ENCODE peak calls at places on chromosomes 16 and 17, in ten cellular contexts. Q is IMR-90, D is GM12878, L is GM23248, B is neural progenitor cell, R is GM23338, A is PC-9, E is neuronal stem cell, F is A549, W is H1. N is an unnamed sample.

GRCh38 chr16:70634861-70635260 is 11.5 kb upstream of the IL34 start:
- DNase-seq in E (no peak), A (no peak), L (peak), Q (peak), W (no peak), D (no peak), F (no peak), R (no peak), B (no peak), N (no peak)

GRCh38 chr16:27347930-27348685 is 34.3 kb downstream of the IL4R start:
- DNase-seq in W (no peak), L (no peak), A (peak), B (no peak), E (no peak), F (no peak), R (no peak), D (no peak), Q (no peak), N (peak)

GRCh38 chr16:88611220-88611821 is 27.1 kb upstream of the IL17C start:
- DNase-seq in D (no peak), R (peak), A (no peak), E (peak), B (peak), W (peak), F (no peak), Q (no peak), L (no peak), N (no peak)

GRCh38 chr17:27354051-27354490 is 60.2 kb downstream of the WSB1 start:
- DNase-seq in D (no peak), R (peak), A (no peak), Q (no peak), E (no peak), L (no peak), W (no peak), B (no peak), F (no peak), N (no peak)

GRCh38 chr17:46964315-46965265 is 14.5 kb downstream of the RPRML start:
- DNase-seq in Q (peak), D (no peak), E (peak), A (no peak), B (peak), F (no peak), W (peak), L (peak), R (peak), N (no peak)

GRCh38 chr17:14745122-14745521 is 444.2 kb downstream of the HS3ST3B1 start:
- DNase-seq in F (no peak), L (peak), A (no peak), R (no peak), B (no peak), Q (peak), D (no peak), E (no peak), W (no peak), N (no peak)

GRCh38 chr16:54216268-54217187 is 70.1 kb downstream of the IRX3 start:
- DNase-seq in W (no peak), A (no peak), Q (no peak), L (peak), B (no peak), E (no peak), F (no peak), D (no peak), R (no peak), N (no peak)

GRCh38 chr16:23505180-23505665 is 5.1 kb downstream of the GGA2 start:
- DNase-seq in Q (no peak), A (no peak), E (no peak), B (peak), D (no peak), F (no peak), W (no peak), R (no peak), L (no peak), N (no peak)

GRCh38 chr17:83154311-83155127 is 75.1 kb downstream of the METRNL start:
- DNase-seq in B (no peak), L (no peak), F (no peak), R (no peak), D (no peak), E (no peak), Q (no peak), A (no peak), W (no peak), N (no peak)

GRCh38 chr16:68907297-68907999 is 64.1 kb downstream of the TANGO6 start:
- DNase-seq in Q (no peak), B (peak), E (no peak), A (no peak), F (no peak), L (no peak), R (peak), W (no peak), D (no peak), N (no peak)

GRCh38 chr16:65070831-65071230 is 51.0 kb downstream of the CDH11 start:
- DNase-seq in R (peak), L (peak), W (no peak), D (no peak), F (peak), A (no peak), B (no peak), Q (peak), E (peak), N (peak)

GRCh38 chr17:30160419-30161172 is 44.0 kb downstream of the NSRP1 start:
- DNase-seq in Q (peak), R (no peak), E (no peak), A (no peak), W (no peak), D (no peak), L (no peak), F (no peak), B (no peak), N (no peak)

GRCh38 chr16:70161350-70161749 is 12.2 kb upstream of the CLEC18C start:
- DNase-seq in W (no peak), D (no peak), Q (no peak), R (no peak), E (no peak), F (peak), L (no peak), A (no peak), B (no peak), N (no peak)

GRCh38 chr17:60284709-60285108 is 107.2 kb downstream of the USP32 start:
- DNase-seq in Q (no peak), A (no peak), F (no peak), W (no peak), L (no peak), R (no peak), B (no peak), D (no peak), E (no peak), N (no peak)

GRCh38 chr17:14409292-14409691 is 108.4 kb downstream of the HS3ST3B1 start:
- DNase-seq in R (no peak), W (no peak), F (no peak), A (no peak), D (no peak), Q (no peak), B (no peak), E (no peak), L (no peak), N (no peak)

GRCh38 chr16:54375056-54375455 is 88.5 kb upstream of the IRX3 start:
- DNase-seq in Q (no peak), E (peak), B (peak), W (no peak), R (no peak), F (no peak), A (no peak), L (no peak), D (no peak), N (no peak)

GRCh38 chr16:74852500-74852875 is 77.9 kb upstream of the FA2H start:
- DNase-seq in R (no peak), D (no peak), Q (no peak), F (no peak), E (no peak), W (no peak), B (no peak), L (no peak), A (no peak), N (no peak)

GRCh38 chr17:74919440-74920305 is 3.4 kb downstream of the USH1G start:
- DNase-seq in B (peak), D (no peak), W (peak), F (peak), E (no peak), Q (no peak), L (peak), A (no peak), R (peak), N (no peak)

GRCh38 chr17:71229036-71229435 is 891.8 kb upstream of the SOX9 start:
- DNase-seq in Q (peak), D (no peak), L (peak), B (no peak), W (no peak), F (no peak), R (no peak), E (no peak), A (no peak), N (no peak)

GRCh38 chr16:9091867-9092281 is 430 bp downstream of the HAPSTR1 start:
- DNase-seq in F (no peak), D (no peak), E (peak), B (no peak), Q (no peak), A (peak), L (peak), R (no peak), W (peak), N (no peak)

GRCh38 chr16:58639836-58640235 is 10.2 kb upstream of the CNOT1 start:
- DNase-seq in R (no peak), E (no peak), L (no peak), Q (no peak), W (no peak), A (no peak), B (no peak), F (no peak), D (no peak), N (no peak)

GRCh38 chr17:38874505-38875419 is 4.9 kb downstream of the LASP1 start:
- DNase-seq in Q (no peak), R (no peak), W (no peak), A (no peak), B (no peak), L (peak), D (no peak), E (no peak), F (no peak), N (no peak)

GRCh38 chr16:73092236-73092781 is 44.4 kb upstream of the ZFHX3 start:
- DNase-seq in R (no peak), F (no peak), D (no peak), W (no peak), L (no peak), A (no peak), E (no peak), Q (no peak), B (no peak), N (no peak)

GRCh38 chr17:72126575-72127486 is 6.0 kb downstream of the SOX9 start:
- DNase-seq in E (no peak), B (no peak), R (no peak), Q (peak), D (no peak), F (peak), A (peak), L (peak), W (no peak), N (peak)

GRCh38 chr17:63275968-63276349 is 170.1 kb downstream of the CYB561 start:
- DNase-seq in A (no peak), L (peak), B (no peak), D (no peak), Q (no peak), F (no peak), E (no peak), R (no peak), W (no peak), N (no peak)

GRCh38 chr17:30271102-30271501 is 20.6 kb downstream of the BLMH start:
- DNase-seq in E (no peak), D (no peak), Q (peak), B (no peak), A (no peak), R (no peak), F (no peak), L (peak), W (no peak), N (no peak)

GRCh38 chr17:54901230-54901847 is 687 bp downstream of the TOM1L1 start:
- DNase-seq in Q (peak), L (peak), R (peak), A (peak), B (no peak), F (peak), W (no peak), D (no peak), E (no peak), N (peak)

GRCh38 chr17:37060094-37060493 is 111.3 kb downstream of the AATF start:
- DNase-seq in A (no peak), L (no peak), E (no peak), R (no peak), B (no peak), Q (peak), W (no peak), D (no peak), F (no peak), N (no peak)

GRCh38 chr17:1186923-1187771 is 7.4 kb upstream of the ABR start:
- DNase-seq in F (peak), D (no peak), E (peak), L (peak), A (peak), R (peak), W (peak), Q (peak), B (peak), N (peak)

GRCh38 chr17:75113798-75114551 is 4.2 kb downstream of the ARMC7 start:
- DNase-seq in B (peak), F (peak), Q (peak), L (peak), R (peak), W (peak), D (no peak), A (peak), E (peak), N (peak)

GRCh38 chr16:83830769-83831450 is 23.1 kb downstream of the HSBP1 start:
- DNase-seq in A (no peak), R (no peak), D (no peak), Q (no peak), F (no peak), B (no peak), L (no peak), W (no peak), E (no peak), N (no peak)

GRCh38 chr16:83830091-83830768 is 22.5 kb downstream of the HSBP1 start:
- DNase-seq in D (no peak), W (no peak), E (no peak), L (no peak), R (peak), Q (no peak), A (no peak), F (no peak), B (no peak), N (no peak)

GRCh38 chr16:83831451-83831987 is 23.7 kb downstream of the HSBP1 start:
- DNase-seq in B (no peak), Q (no peak), A (no peak), R (peak), W (no peak), L (no peak), E (no peak), D (no peak), F (no peak), N (no peak)

DNA sequence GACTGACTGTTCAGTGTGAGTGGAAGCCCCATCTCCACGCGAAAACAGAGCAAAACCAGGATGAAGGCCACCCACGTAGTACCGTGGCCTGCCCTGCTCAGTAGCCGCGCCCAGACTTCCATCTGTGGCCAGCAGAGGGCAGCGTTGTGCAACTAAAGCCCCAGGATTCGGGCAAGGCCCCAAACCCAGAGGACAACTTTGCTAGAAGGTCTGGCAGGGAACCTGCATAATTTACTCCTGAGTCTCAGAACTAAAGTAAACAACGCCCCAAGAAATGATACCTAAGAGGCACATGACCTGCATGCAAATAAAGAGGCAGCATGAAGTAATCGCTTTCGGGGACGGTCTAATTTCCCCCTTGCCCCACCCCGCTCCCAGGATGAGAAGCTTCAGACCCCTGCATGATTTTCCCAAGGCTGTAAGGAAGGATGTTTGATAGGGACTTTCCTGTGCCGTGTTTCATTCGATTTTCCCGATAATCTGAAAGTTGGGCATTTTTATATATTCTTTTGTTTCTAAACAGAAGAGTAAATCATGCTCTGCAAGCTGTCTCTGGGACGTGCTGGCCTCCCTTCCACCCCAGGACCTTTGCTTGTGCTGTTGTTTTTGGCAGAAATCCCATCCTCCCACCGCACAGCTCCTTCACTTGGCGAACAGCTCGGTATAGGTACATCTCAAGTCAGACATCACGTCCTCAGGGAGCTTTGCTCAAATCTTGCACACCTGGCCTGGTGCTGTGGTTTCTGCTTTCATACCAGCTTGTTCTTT is 18.6 kb downstream of the HSBP1 start:
- DNase-seq in E (peak), R (peak), L (peak), A (peak), B (peak), F (peak), Q (peak), D (no peak), W (peak), N (peak)
- H3K4me2 ChIP-seq in E (no peak), R (no peak), L (no peak), A (peak), B (no peak), F (peak), Q (peak), D (no peak), W (no peak), N (no peak)

GRCh38 chr17:76341301-76341700 is 12.4 kb downstream of the PRPSAP1 start:
- DNase-seq in Q (no peak), B (no peak), A (no peak), L (no peak), R (no peak), W (no peak), F (no peak), D (no peak), E (no peak), N (no peak)

GRCh38 chr17:76333673-76334505 is 19.8 kb downstream of the PRPSAP1 start:
- DNase-seq in E (no peak), L (no peak), R (no peak), D (no peak), W (no peak), B (peak), F (no peak), A (no peak), Q (no peak), N (no peak)

GRCh38 chr17:76336756-76337412 is 16.8 kb downstream of the PRPSAP1 start:
- DNase-seq in L (no peak), A (no peak), Q (no peak), F (no peak), D (no peak), W (no peak), R (no peak), B (peak), E (peak), N (no peak)

GRCh38 chr17:76335716-76336381 is 17.9 kb downstream of the PRPSAP1 start:
- DNase-seq in W (no peak), F (no peak), R (no peak), L (no peak), A (no peak), E (no peak), Q (no peak), B (no peak), D (no peak), N (no peak)

GRCh38 chr17:76337413-76337777 is 16.3 kb downstream of the PRPSAP1 start:
- DNase-seq in D (no peak), Q (peak), L (peak), E (no peak), W (no peak), R (no peak), A (no peak), B (no peak), F (no peak), N (no peak)
- H3K4me2 ChIP-seq in D (no peak), Q (no peak), L (peak), E (no peak), W (no peak), R (no peak), A (no peak), B (peak), F (no peak), N (no peak)

DNA sequence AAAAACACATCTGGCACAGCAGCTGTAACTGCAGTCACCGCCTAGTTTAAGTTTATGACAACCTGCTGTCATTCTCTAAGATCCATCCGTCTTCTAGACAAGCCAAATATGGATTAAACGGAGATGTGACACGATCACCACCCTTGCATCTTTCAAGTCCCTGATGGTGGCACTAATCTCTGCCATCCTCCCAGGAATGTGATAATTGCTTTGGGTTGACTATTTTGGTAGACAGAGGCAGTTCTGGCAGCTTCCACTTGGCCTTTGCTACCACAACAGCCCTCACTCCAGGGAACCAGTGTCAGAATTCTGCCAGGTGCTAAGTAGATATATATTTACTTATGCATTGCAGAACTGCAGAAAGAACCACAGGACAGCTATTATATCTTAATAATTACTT is 81.3 kb downstream of the ADCY9 start:
- DNase-seq in A (no peak), R (no peak), B (no peak), F (no peak), Q (no peak), W (no peak), E (no peak), L (no peak), D (no peak), N (no peak)
- H3K4me2 ChIP-seq in A (no peak), R (no peak), B (no peak), F (no peak), Q (no peak), W (no peak), E (no peak), L (no peak), D (no peak), N (no peak)

DNA sequence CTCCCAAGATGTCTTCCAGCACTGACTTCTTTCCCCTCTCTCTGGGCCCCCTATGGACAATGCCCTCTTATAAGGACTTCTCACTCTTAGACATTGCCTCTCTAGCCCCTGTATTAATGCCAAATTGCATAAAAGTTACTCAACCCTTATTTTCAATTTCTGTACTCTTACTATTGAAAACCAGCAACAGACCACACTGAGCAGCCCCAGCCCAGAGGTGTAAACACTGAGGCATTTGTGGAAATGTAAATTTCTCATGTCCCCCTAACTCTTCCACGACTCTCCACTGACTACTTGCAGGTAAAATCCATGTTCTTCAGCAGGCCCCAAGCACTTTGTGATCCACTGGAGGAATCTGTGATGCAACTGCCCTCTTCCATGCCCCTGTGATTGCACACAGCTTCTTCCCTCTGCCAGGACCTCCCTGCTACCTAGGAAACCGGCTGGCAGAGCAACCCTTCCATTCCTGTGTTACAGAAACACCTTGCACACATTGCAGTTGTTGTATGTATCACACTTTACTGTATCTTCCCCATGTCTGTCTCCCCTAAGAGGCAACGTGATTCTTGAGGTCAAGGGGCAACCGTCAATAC is 4.4 kb downstream of the N4BP1 start:
- DNase-seq in F (no peak), E (no peak), R (no peak), Q (no peak), D (no peak), W (no peak), B (no peak), L (peak), A (no peak), N (no peak)
- H3K4me2 ChIP-seq in F (no peak), E (peak), R (peak), Q (no peak), D (peak), W (peak), B (peak), L (no peak), A (peak), N (no peak)

GRCh38 chr17:31390748-31391495 is 553 bp upstream of the RAB11FIP4 start:
- DNase-seq in W (peak), F (no peak), L (peak), R (peak), E (no peak), B (peak), A (no peak), Q (no peak), D (no peak), N (no peak)
- H3K4me2 ChIP-seq in W (peak), F (peak), L (no peak), R (peak), E (peak), B (peak), A (no peak), Q (peak), D (peak), N (peak)

DNA sequence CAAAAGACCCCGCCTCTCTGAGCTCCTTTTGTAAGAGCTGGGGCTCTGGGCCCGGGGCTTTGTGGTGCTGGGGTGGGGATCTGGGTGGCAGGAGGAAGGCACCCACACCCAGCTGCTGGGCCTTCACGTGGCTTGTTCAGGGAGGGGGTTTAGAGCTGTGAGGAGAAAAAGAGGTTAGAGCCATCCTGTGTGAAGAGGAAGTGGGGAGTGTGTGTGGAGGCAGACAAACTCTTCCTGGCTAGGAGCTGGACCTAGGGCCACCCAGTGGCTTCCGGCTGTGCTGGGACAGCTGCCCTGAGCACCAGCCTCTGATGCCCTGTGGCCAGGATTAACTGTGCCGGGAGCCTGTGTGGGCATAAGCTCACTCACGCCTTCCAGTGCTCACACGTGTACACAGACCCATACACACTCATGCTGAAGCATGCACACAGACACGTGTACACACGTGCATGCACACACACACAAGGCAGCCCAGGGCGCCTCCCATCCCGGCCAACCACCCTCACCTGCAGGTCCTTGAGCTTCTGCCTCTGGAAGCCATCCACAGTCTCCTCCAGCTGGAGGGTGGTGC is 7.4 kb downstream of the CIBAR2 start:
- DNase-seq in D (peak), E (no peak), L (no peak), W (no peak), R (no peak), A (no peak), B (no peak), F (no peak), Q (no peak), N (no peak)
- H3K4me2 ChIP-seq in D (no peak), E (no peak), L (no peak), W (no peak), R (no peak), A (no peak), B (no peak), F (no peak), Q (no peak), N (no peak)

N was measured in SK-N-SH.